ENCODE peak calls at places on chromosomes 1 and 21, in seven cellular contexts. A is activated CD4-positive, CD25-positive, alpha-beta regulatory T cell treated with anti-CD3 and anti-CD28 coated beads, Interleukin-2, amount 50 U/mL, for 16 hours; H is activated CD8-positive, alpha-beta T cell treated with anti-CD3 and anti-CD28 coated beads for 36 hours; J is HT1080; V is H4; B is activated T-helper 1 cell treated with anti-CD3 and anti-CD28 coated beads, Interleukin-12 subunit alpha, Interleukin-12 subunit beta, Interleukin-2, Interleukin-4 antibody, amounts not matched to agents 30 ng/mL and 10 ng/mL and 1 ng/mL, durations not matched to agents 14 hours and 24 hours and 36 hours; R is aorta. X is an unnamed sample.

GRCh38 chr1:19596065-19596718 is 47.9 kb upstream of the NBL1 start:
- DNase-seq in V (no peak), A (no peak), R (no peak), B (no peak), J (no peak), H (no peak), X (no peak)

GRCh38 chr1:16922466-16922865 is 735 bp downstream of the CROCC start:
- DNase-seq in A (no peak), J (no peak), V (no peak), B (no peak), R (peak), H (no peak), X (no peak)

GRCh38 chr1:6198646-6199297 is 623 bp downstream of the RPL22 start:
- DNase-seq in J (no peak), R (no peak), H (peak), V (no peak), A (no peak), B (no peak), X (no peak)

GRCh38 chr1:50940291-50940690 is 19.8 kb downstream of the FAF1 start:
- DNase-seq in J (no peak), V (no peak), A (no peak), B (no peak), R (no peak), H (no peak), X (no peak)

GRCh38 chr1:54353959-54354358 is 52.2 kb downstream of the SSBP3 start:
- DNase-seq in A (no peak), V (no peak), R (no peak), J (no peak), B (no peak), H (no peak), X (no peak)

GRCh38 chr1:244381887-244382565 is 69.7 kb downstream of the ADSS2 start:
- DNase-seq in R (no peak), H (no peak), V (no peak), J (peak), B (no peak), A (no peak), X (no peak)

GRCh38 chr1:179146476-179146875 is 64.6 kb downstream of the TOR3A start:
- DNase-seq in V (no peak), A (no peak), R (no peak), H (no peak), B (no peak), J (no peak), X (no peak)

GRCh38 chr1:8259498-8260290 is 58.2 kb upstream of the SLC45A1 start:
- DNase-seq in B (no peak), R (no peak), J (peak), H (no peak), V (peak), A (no peak), X (no peak)

GRCh38 chr1:72636636-72637035 is 354.3 kb upstream of the NEGR1 start:
- DNase-seq in H (no peak), A (no peak), J (peak), B (no peak), V (no peak), R (no peak), X (no peak)

GRCh38 chr21:41614456-41615010 is 106.6 kb upstream of the TMPRSS2 start:
- DNase-seq in J (no peak), A (no peak), R (no peak), H (no peak), V (no peak), B (no peak), X (no peak)